ENCODE peak calls at places on chromosomes 6 and 20, in seven cellular contexts. J is A673, I is cardiac fibroblast, G is body of pancreas, K is RPMI7951, D is fibroblast of pulmonary artery, Z is Caco-2. Y is an unnamed sample.

GRCh38 chr6:11770546-11771466 is 7.8 kb downstream of the ADTRP start:
- DNase-seq in D (peak), Z (no peak), K (peak), G (peak), I (peak), J (no peak), Y (no peak)

GRCh38 chr6:6512711-6513110 is 75.8 kb upstream of the LY86 start:
- DNase-seq in K (no peak), G (no peak), Z (no peak), D (no peak), J (no peak), I (no peak), Y (no peak)

GRCh38 chr20:49583669-49584417 is 15.9 kb upstream of the PTGIS start:
- DNase-seq in G (peak), K (peak), I (peak), J (no peak), Z (peak), D (peak), Y (no peak)

GRCh38 chr20:34316191-34316814 is 13.1 kb upstream of the AHCY start:
- DNase-seq in Z (no peak), D (peak), I (peak), K (peak), J (peak), G (no peak), Y (no peak)

GRCh38 chr6:24721461-24722215 is 2.7 kb upstream of the C6orf62 start:
- DNase-seq in J (no peak), Z (peak), I (peak), D (peak), G (peak), K (no peak), Y (no peak)

GRCh38 chr6:155327326-155328073 is 13.2 kb upstream of the TFB1M start:
- DNase-seq in J (peak), D (peak), I (peak), Z (peak), G (peak), K (peak), Y (peak)

GRCh38 chr6:104473021-104473429 is 386.7 kb downstream of the HACE1 start:
- DNase-seq in Z (no peak), K (no peak), J (no peak), D (no peak), G (no peak), I (no peak), Y (no peak)

GRCh38 chr6:50816115-50816675 is 2.5 kb upstream of the TFAP2B start:
- DNase-seq in D (peak), G (peak), I (peak), Z (peak), K (peak), J (peak), Y (peak)

GRCh38 chr6:90179190-90180169 is 117.2 kb downstream of the BACH2 start:
- DNase-seq in I (peak), G (no peak), D (peak), K (peak), J (peak), Z (no peak), Y (no peak)

GRCh38 chr6:126341126-126341525 is 1.2 kb downstream of the CENPW start:
- DNase-seq in G (no peak), I (no peak), J (no peak), K (no peak), Z (no peak), D (no peak), Y (no peak)

GRCh38 chr6:27837636-27838512 is 74.3 kb downstream of the OR2B2 start:
- DNase-seq in J (peak), G (peak), I (peak), D (peak), Z (peak), K (peak), Y (peak)

GRCh38 chr6:110688661-110689268 is 126.5 kb downstream of the CDK19 start:
- DNase-seq in Z (peak), I (no peak), G (no peak), D (no peak), J (no peak), K (no peak), Y (no peak)

Y was measured in SK-N-MC.